ENCODE peak calls at places on chromosomes 5 and 9, in eight cellular contexts. One of them, this sample, is unnamed.

GRCh38 chr9:132169672-132170392 is 8.0 kb downstream of the NTNG2 start:
- DNase-seq in PC-3: peak
- DNase-seq in CD8-positive, alpha-beta T cell: peak
- DNase-seq in AG09309: no peak
- DNase-seq in fibroblast of mammary gland: peak
- DNase-seq in Caco-2: peak
- DNase-seq in fibroblast of lung: peak
- DNase-seq in transverse colon: peak
- DNase-seq in this sample: peak

GRCh38 chr9:91603940-91604339 is 180.3 kb upstream of the NFIL3 start:
- DNase-seq in fibroblast of mammary gland: no peak
- DNase-seq in fibroblast of lung: no peak
- DNase-seq in Caco-2: no peak
- DNase-seq in AG09309: no peak
- DNase-seq in transverse colon: no peak
- DNase-seq in CD8-positive, alpha-beta T cell: no peak
- DNase-seq in PC-3: peak
- DNase-seq in this sample: no peak

GRCh38 chr5:138643040-138643791 is 68.0 kb upstream of the HSPA9 start:
- DNase-seq in Caco-2: no peak
- DNase-seq in AG09309: no peak
- DNase-seq in PC-3: no peak
- DNase-seq in fibroblast of lung: no peak
- DNase-seq in CD8-positive, alpha-beta T cell: no peak
- DNase-seq in fibroblast of mammary gland: no peak
- DNase-seq in transverse colon: no peak
- DNase-seq in this sample: no peak

GRCh38 chr5:75342836-75343235 is 5.8 kb downstream of the HMGCR start:
- DNase-seq in transverse colon: no peak
- DNase-seq in AG09309: no peak
- DNase-seq in fibroblast of lung: no peak
- DNase-seq in PC-3: peak
- DNase-seq in CD8-positive, alpha-beta T cell: no peak
- DNase-seq in Caco-2: no peak
- DNase-seq in fibroblast of mammary gland: peak
- DNase-seq in this sample: no peak

GRCh38 chr5:37836173-37837100 is 3.4 kb downstream of the GDNF start:
- DNase-seq in AG09309: no peak
- DNase-seq in fibroblast of mammary gland: peak
- DNase-seq in fibroblast of lung: no peak
- DNase-seq in PC-3: peak
- DNase-seq in Caco-2: no peak
- DNase-seq in CD8-positive, alpha-beta T cell: no peak
- DNase-seq in transverse colon: no peak
- DNase-seq in this sample: peak

GRCh38 chr5:135457424-135458071 is 5.4 kb upstream of the TIFAB start:
- DNase-seq in Caco-2: peak
- DNase-seq in AG09309: no peak
- DNase-seq in fibroblast of mammary gland: peak
- DNase-seq in fibroblast of lung: peak
- DNase-seq in CD8-positive, alpha-beta T cell: peak
- DNase-seq in transverse colon: peak
- DNase-seq in PC-3: peak
- DNase-seq in this sample: peak

GRCh38 chr9:36862206-36863145 is 171.6 kb downstream of the PAX5 start:
- DNase-seq in PC-3: peak
- DNase-seq in CD8-positive, alpha-beta T cell: no peak
- DNase-seq in fibroblast of lung: peak
- DNase-seq in fibroblast of mammary gland: peak
- DNase-seq in Caco-2: peak
- DNase-seq in AG09309: no peak
- DNase-seq in transverse colon: peak
- DNase-seq in this sample: peak

GRCh38 chr5:9226026-9226536 is 319.8 kb downstream of the SEMA5A start:
- DNase-seq in transverse colon: no peak
- DNase-seq in fibroblast of mammary gland: peak
- DNase-seq in Caco-2: no peak
- DNase-seq in CD8-positive, alpha-beta T cell: no peak
- DNase-seq in AG09309: no peak
- DNase-seq in fibroblast of lung: no peak
- DNase-seq in PC-3: no peak
- DNase-seq in this sample: no peak

GRCh38 chr5:91074615-91075014 is 308.5 kb downstream of the ARRDC3 start:
- DNase-seq in Caco-2: peak
- DNase-seq in fibroblast of mammary gland: peak
- DNase-seq in AG09309: peak
- DNase-seq in fibroblast of lung: peak
- DNase-seq in transverse colon: no peak
- DNase-seq in CD8-positive, alpha-beta T cell: no peak
- DNase-seq in PC-3: peak
- DNase-seq in this sample: peak

GRCh38 chr9:69131682-69132081 is 42.4 kb upstream of the TJP2 start:
- DNase-seq in Caco-2: peak
- DNase-seq in PC-3: peak
- DNase-seq in transverse colon: no peak
- DNase-seq in CD8-positive, alpha-beta T cell: no peak
- DNase-seq in AG09309: peak
- DNase-seq in fibroblast of lung: peak
- DNase-seq in fibroblast of mammary gland: peak
- DNase-seq in this sample: peak

GRCh38 chr5:173123416-173123815 is 20.9 kb upstream of the BNIP1 start:
- DNase-seq in AG09309: peak
- DNase-seq in fibroblast of mammary gland: peak
- DNase-seq in PC-3: no peak
- DNase-seq in Caco-2: peak
- DNase-seq in CD8-positive, alpha-beta T cell: no peak
- DNase-seq in transverse colon: no peak
- DNase-seq in fibroblast of lung: peak
- DNase-seq in this sample: peak

GRCh38 chr5:2335156-2335555 is 416.3 kb downstream of the IRX2 start:
- DNase-seq in transverse colon: no peak
- DNase-seq in CD8-positive, alpha-beta T cell: no peak
- DNase-seq in PC-3: no peak
- DNase-seq in fibroblast of mammary gland: no peak
- DNase-seq in Caco-2: no peak
- DNase-seq in AG09309: no peak
- DNase-seq in fibroblast of lung: no peak
- DNase-seq in this sample: no peak

GRCh38 chr5:173618927-173619519 is 2.6 kb upstream of the BOD1 start:
- DNase-seq in fibroblast of lung: peak
- DNase-seq in transverse colon: peak
- DNase-seq in PC-3: peak
- DNase-seq in Caco-2: peak
- DNase-seq in AG09309: peak
- DNase-seq in CD8-positive, alpha-beta T cell: peak
- DNase-seq in fibroblast of mammary gland: peak
- DNase-seq in this sample: peak

GRCh38 chr5:176778921-176779465 is 31.4 kb upstream of the UNC5A start:
- DNase-seq in fibroblast of lung: no peak
- DNase-seq in AG09309: no peak
- DNase-seq in PC-3: no peak
- DNase-seq in Caco-2: no peak
- DNase-seq in fibroblast of mammary gland: no peak
- DNase-seq in transverse colon: no peak
- DNase-seq in CD8-positive, alpha-beta T cell: no peak
- DNase-seq in this sample: no peak

GRCh38 chr9:8600914-8601680 is 801.5 kb upstream of the DMAC1 start:
- DNase-seq in AG09309: no peak
- DNase-seq in Caco-2: no peak
- DNase-seq in transverse colon: no peak
- DNase-seq in PC-3: no peak
- DNase-seq in fibroblast of mammary gland: peak
- DNase-seq in fibroblast of lung: no peak
- DNase-seq in CD8-positive, alpha-beta T cell: no peak
- DNase-seq in this sample: peak

GRCh38 chr9:130860458-130861316 is 25.6 kb downstream of the ABL1 start:
- DNase-seq in PC-3: no peak
- DNase-seq in fibroblast of lung: peak
- DNase-seq in Caco-2: no peak
- DNase-seq in transverse colon: peak
- DNase-seq in AG09309: peak
- DNase-seq in fibroblast of mammary gland: peak
- DNase-seq in CD8-positive, alpha-beta T cell: no peak
- DNase-seq in this sample: peak

GRCh38 chr9:16628421-16628820 is 242.0 kb downstream of the BNC2 start:
- DNase-seq in CD8-positive, alpha-beta T cell: no peak
- DNase-seq in PC-3: no peak
- DNase-seq in Caco-2: no peak
- DNase-seq in fibroblast of lung: peak
- DNase-seq in fibroblast of mammary gland: peak
- DNase-seq in transverse colon: no peak
- DNase-seq in AG09309: no peak
- DNase-seq in this sample: peak
- H3K4me3 ChIP-seq in CD8-positive, alpha-beta T cell: no peak
- H3K4me3 ChIP-seq in PC-3: no peak
- H3K4me3 ChIP-seq in Caco-2: no peak
- H3K4me3 ChIP-seq in fibroblast of lung: peak
- H3K4me3 ChIP-seq in fibroblast of mammary gland: no peak
- H3K4me3 ChIP-seq in transverse colon: no peak
- H3K4me3 ChIP-seq in AG09309: no peak
- H3K4me3 ChIP-seq in this sample: peak

GRCh38 chr5:103410174-103410573 is 151.6 kb downstream of the MACIR start:
- DNase-seq in CD8-positive, alpha-beta T cell: no peak
- DNase-seq in transverse colon: no peak
- DNase-seq in AG09309: no peak
- DNase-seq in Caco-2: no peak
- DNase-seq in fibroblast of mammary gland: no peak
- DNase-seq in fibroblast of lung: no peak
- DNase-seq in PC-3: no peak
- DNase-seq in this sample: no peak

GRCh38 chr5:103411721-103412120 is 150.9 kb downstream of the NUDT12 start:
- DNase-seq in Caco-2: no peak
- DNase-seq in AG09309: no peak
- DNase-seq in transverse colon: no peak
- DNase-seq in fibroblast of lung: no peak
- DNase-seq in fibroblast of mammary gland: no peak
- DNase-seq in PC-3: no peak
- DNase-seq in CD8-positive, alpha-beta T cell: no peak
- DNase-seq in this sample: no peak

GRCh38 chr5:103409013-103409670 is 150.6 kb downstream of the MACIR start:
- DNase-seq in Caco-2: no peak
- DNase-seq in transverse colon: no peak
- DNase-seq in fibroblast of lung: no peak
- DNase-seq in PC-3: peak
- DNase-seq in fibroblast of mammary gland: no peak
- DNase-seq in CD8-positive, alpha-beta T cell: no peak
- DNase-seq in AG09309: no peak
- DNase-seq in this sample: no peak

GRCh38 chr5:103414598-103414997 is 148.0 kb downstream of the NUDT12 start:
- DNase-seq in Caco-2: peak
- DNase-seq in PC-3: no peak
- DNase-seq in fibroblast of mammary gland: no peak
- DNase-seq in fibroblast of lung: no peak
- DNase-seq in AG09309: no peak
- DNase-seq in CD8-positive, alpha-beta T cell: no peak
- DNase-seq in transverse colon: no peak
- DNase-seq in this sample: no peak
- TF ChIP-seq CTCF in Caco-2: no peak
- TF ChIP-seq CTCF in PC-3: no peak
- TF ChIP-seq CTCF in fibroblast of mammary gland: no peak
- TF ChIP-seq CTCF in fibroblast of lung: no peak
- TF ChIP-seq CTCF in AG09309: no peak
- TF ChIP-seq CTCF in CD8-positive, alpha-beta T cell: no peak
- TF ChIP-seq CTCF in transverse colon: no peak
- TF ChIP-seq CTCF in this sample: no peak

GRCh38 chr5:113292535-113292934 is 142.3 kb downstream of the TSSK1B start:
- DNase-seq in CD8-positive, alpha-beta T cell: no peak
- DNase-seq in AG09309: no peak
- DNase-seq in transverse colon: no peak
- DNase-seq in PC-3: no peak
- DNase-seq in fibroblast of mammary gland: no peak
- DNase-seq in fibroblast of lung: peak
- DNase-seq in Caco-2: no peak
- DNase-seq in this sample: peak

GRCh38 chr5:113295111-113295539 is 139.7 kb downstream of the TSSK1B start:
- DNase-seq in fibroblast of lung: no peak
- DNase-seq in PC-3: peak
- DNase-seq in AG09309: no peak
- DNase-seq in fibroblast of mammary gland: no peak
- DNase-seq in transverse colon: no peak
- DNase-seq in Caco-2: no peak
- DNase-seq in CD8-positive, alpha-beta T cell: no peak
- DNase-seq in this sample: no peak

GRCh38 chr5:113294341-113295110 is 140.3 kb downstream of the TSSK1B start:
- DNase-seq in fibroblast of lung: peak
- DNase-seq in AG09309: peak
- DNase-seq in transverse colon: peak
- DNase-seq in PC-3: peak
- DNase-seq in fibroblast of mammary gland: peak
- DNase-seq in CD8-positive, alpha-beta T cell: peak
- DNase-seq in Caco-2: peak
- DNase-seq in this sample: peak

GRCh38 chr5:113293613-113294340 is 141.0 kb downstream of the TSSK1B start:
- DNase-seq in AG09309: no peak
- DNase-seq in fibroblast of lung: peak
- DNase-seq in CD8-positive, alpha-beta T cell: no peak
- DNase-seq in transverse colon: no peak
- DNase-seq in fibroblast of mammary gland: peak
- DNase-seq in PC-3: peak
- DNase-seq in Caco-2: no peak
- DNase-seq in this sample: peak

DNA sequence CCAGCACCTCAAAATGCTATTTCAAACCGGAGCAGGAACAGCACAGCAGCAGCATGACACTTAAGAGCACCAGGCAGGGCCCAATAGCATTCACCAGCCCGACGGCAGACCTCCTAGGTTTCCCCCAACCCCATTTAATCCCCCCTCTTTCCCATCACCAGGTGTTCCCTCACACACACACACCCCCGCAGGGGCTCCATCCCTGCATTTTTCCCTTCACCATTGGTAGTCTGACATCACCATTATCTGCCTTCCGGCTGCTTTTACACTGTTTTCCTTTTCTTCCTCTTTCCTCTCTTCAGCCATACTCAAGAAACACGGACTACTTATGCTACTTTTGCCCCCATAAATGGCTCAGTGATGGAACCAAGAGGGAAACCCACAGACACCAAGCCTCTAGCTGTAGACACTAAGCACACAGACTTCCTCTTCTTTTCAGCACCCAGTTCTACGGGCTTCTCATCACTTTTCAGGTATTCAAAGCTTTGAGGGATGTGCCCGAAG is 141.7 kb downstream of the TSSK1B start:
- DNase-seq in CD8-positive, alpha-beta T cell: no peak
- DNase-seq in Caco-2: no peak
- DNase-seq in PC-3: peak
- DNase-seq in transverse colon: no peak
- DNase-seq in fibroblast of mammary gland: no peak
- DNase-seq in fibroblast of lung: no peak
- DNase-seq in AG09309: no peak
- DNase-seq in this sample: peak
- H3K4me3 ChIP-seq in CD8-positive, alpha-beta T cell: peak
- H3K4me3 ChIP-seq in Caco-2: no peak
- H3K4me3 ChIP-seq in PC-3: peak
- H3K4me3 ChIP-seq in transverse colon: peak
- H3K4me3 ChIP-seq in fibroblast of mammary gland: peak
- H3K4me3 ChIP-seq in fibroblast of lung: peak
- H3K4me3 ChIP-seq in AG09309: peak
- H3K4me3 ChIP-seq in this sample: peak

DNA sequence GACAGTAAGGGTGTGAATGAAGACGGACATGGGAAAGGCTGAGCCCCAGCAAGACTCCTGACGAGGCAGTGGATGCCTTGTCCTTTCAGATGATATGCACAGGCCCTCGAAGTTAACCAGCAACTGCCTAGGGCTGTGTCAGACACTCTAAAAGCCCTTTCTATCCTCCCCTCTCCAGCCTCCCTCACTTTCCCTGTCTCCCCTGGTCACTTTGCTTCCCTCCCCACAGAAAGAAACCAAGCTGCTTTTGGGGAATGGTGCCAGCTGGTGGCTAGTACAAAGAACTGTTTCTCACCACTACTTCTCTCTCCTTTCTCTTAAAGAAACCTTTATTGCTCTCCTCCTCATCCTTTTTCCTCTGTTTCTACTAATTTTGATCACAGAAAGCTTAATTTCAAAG is 21.4 kb downstream of the LHFPL2 start:
- DNase-seq in transverse colon: no peak
- DNase-seq in fibroblast of lung: peak
- DNase-seq in AG09309: no peak
- DNase-seq in CD8-positive, alpha-beta T cell: no peak
- DNase-seq in PC-3: peak
- DNase-seq in fibroblast of mammary gland: peak
- DNase-seq in Caco-2: no peak
- DNase-seq in this sample: peak
- TF ChIP-seq CTCF in transverse colon: peak
- TF ChIP-seq CTCF in fibroblast of lung: peak
- TF ChIP-seq CTCF in AG09309: peak
- TF ChIP-seq CTCF in CD8-positive, alpha-beta T cell: no peak
- TF ChIP-seq CTCF in PC-3: peak
- TF ChIP-seq CTCF in fibroblast of mammary gland: peak
- TF ChIP-seq CTCF in Caco-2: no peak
- TF ChIP-seq CTCF in this sample: peak

This sample was measured in fibroblast of the aortic adventitia.